ENCODE peak calls at places on chromosomes 4 and X, in five cellular contexts. One of them, this sample, is unnamed.

GRCh38 chrX:2351999-2352995 is 148.5 kb downstream of the DHRSX start:
- DNase-seq in Kasumi-1: no peak
- DNase-seq in omental fat pad: no peak
- DNase-seq in NCI-H510A treated with DMSO at 0.1 percent for 48 hours: no peak
- DNase-seq in stimulated activated naive CD4-positive, alpha-beta T cell treated with Interleukin-2 at 50 U/mL for 16 hours: no peak
- DNase-seq in this sample: no peak

GRCh38 chr4:110193822-110194761 is 4.3 kb downstream of the ELOVL6 start:
- DNase-seq in Kasumi-1: peak; percentile 99
- DNase-seq in omental fat pad: no peak
- DNase-seq in NCI-H510A treated with DMSO at 0.1 percent for 48 hours: peak; percentile 95
- DNase-seq in stimulated activated naive CD4-positive, alpha-beta T cell treated with Interleukin-2 at 50 U/mL for 16 hours: peak; percentile 65
- DNase-seq in this sample: peak; percentile 94

GRCh38 chrX:154019061-154019621 is 561 bp downstream of the IRAK1 start:
- DNase-seq in NCI-H510A treated with DMSO at 0.1 percent for 48 hours: no peak
- DNase-seq in Kasumi-1: no peak
- DNase-seq in omental fat pad: no peak
- DNase-seq in stimulated activated naive CD4-positive, alpha-beta T cell treated with Interleukin-2 at 50 U/mL for 16 hours: peak; percentile 18
- DNase-seq in this sample: no peak

GRCh38 chrX:130110379-130111219 is at the start of gene ELF4:
- DNase-seq in NCI-H510A treated with DMSO at 0.1 percent for 48 hours: peak; percentile 34
- DNase-seq in Kasumi-1: peak; percentile 36
- DNase-seq in omental fat pad: no peak
- DNase-seq in stimulated activated naive CD4-positive, alpha-beta T cell treated with Interleukin-2 at 50 U/mL for 16 hours: peak; percentile 53
- DNase-seq in this sample: no peak

GRCh38 chr4:100986360-100986868 is 360.9 kb downstream of the PPP3CA start:
- DNase-seq in NCI-H510A treated with DMSO at 0.1 percent for 48 hours: no peak
- DNase-seq in stimulated activated naive CD4-positive, alpha-beta T cell treated with Interleukin-2 at 50 U/mL for 16 hours: no peak
- DNase-seq in Kasumi-1: no peak
- DNase-seq in omental fat pad: no peak
- DNase-seq in this sample: peak; percentile 26

GRCh38 chrX:153439977-153440376 is 5.9 kb downstream of the TREX2 start:
- DNase-seq in stimulated activated naive CD4-positive, alpha-beta T cell treated with Interleukin-2 at 50 U/mL for 16 hours: no peak
- DNase-seq in Kasumi-1: no peak
- DNase-seq in omental fat pad: no peak
- DNase-seq in NCI-H510A treated with DMSO at 0.1 percent for 48 hours: no peak
- DNase-seq in this sample: no peak

GRCh38 chrX:123562342-123563146 is 170.3 kb downstream of the THOC2 start:
- DNase-seq in stimulated activated naive CD4-positive, alpha-beta T cell treated with Interleukin-2 at 50 U/mL for 16 hours: no peak
- DNase-seq in omental fat pad: no peak
- DNase-seq in Kasumi-1: no peak
- DNase-seq in NCI-H510A treated with DMSO at 0.1 percent for 48 hours: no peak
- DNase-seq in this sample: no peak

GRCh38 chr4:25632135-25632534 is 23.5 kb upstream of the SLC34A2 start:
- DNase-seq in stimulated activated naive CD4-positive, alpha-beta T cell treated with Interleukin-2 at 50 U/mL for 16 hours: no peak
- DNase-seq in Kasumi-1: no peak
- DNase-seq in NCI-H510A treated with DMSO at 0.1 percent for 48 hours: no peak
- DNase-seq in omental fat pad: no peak
- DNase-seq in this sample: no peak

GRCh38 chrX:102746134-102746584 is 25.6 kb downstream of the GPRASP3 start:
- DNase-seq in omental fat pad: no peak
- DNase-seq in NCI-H510A treated with DMSO at 0.1 percent for 48 hours: no peak
- DNase-seq in stimulated activated naive CD4-positive, alpha-beta T cell treated with Interleukin-2 at 50 U/mL for 16 hours: no peak
- DNase-seq in Kasumi-1: no peak
- DNase-seq in this sample: no peak

GRCh38 chr4:14218641-14219040 is 591.1 kb upstream of the BOD1L1 start:
- DNase-seq in stimulated activated naive CD4-positive, alpha-beta T cell treated with Interleukin-2 at 50 U/mL for 16 hours: no peak
- DNase-seq in omental fat pad: no peak
- DNase-seq in Kasumi-1: no peak
- DNase-seq in NCI-H510A treated with DMSO at 0.1 percent for 48 hours: no peak
- DNase-seq in this sample: peak; percentile 88

GRCh38 chr4:84968936-84969335 is 2.4 kb upstream of the WDFY3 start:
- DNase-seq in stimulated activated naive CD4-positive, alpha-beta T cell treated with Interleukin-2 at 50 U/mL for 16 hours: no peak
- DNase-seq in Kasumi-1: no peak
- DNase-seq in NCI-H510A treated with DMSO at 0.1 percent for 48 hours: no peak
- DNase-seq in omental fat pad: no peak
- DNase-seq in this sample: no peak